ENCODE peak calls at places on chromosome 6, in four cellular contexts. G is GM23248, N is kidney epithelial cell, H is HCT116. R is an unnamed sample. For H3K27me3, the result is how much of the 10 kb centered on the place peaks cover.

GRCh38 chr6:167839755-167840154 is 13.0 kb downstream of the AFDN start:
- DNase-seq in N (no peak), H (no peak), G (no peak), R (no peak)

GRCh38 chr6:135145509-135145865 is 35.6 kb upstream of the MYB start:
- DNase-seq in G (peak), H (no peak), N (no peak), R (no peak)

GRCh38 chr6:13428528-13429405 is 58.6 kb downstream of the GFOD1 start:
- DNase-seq in G (no peak), H (no peak), N (no peak), R (no peak)

GRCh38 chr6:126040826-126041225 is 54.5 kb downstream of the TRMT11 start:
- DNase-seq in G (peak), N (peak), H (no peak), R (no peak)

GRCh38 chr6:35581633-35582032 is 68.9 kb upstream of the TULP1 start:
- DNase-seq in N (no peak), G (no peak), H (no peak), R (no peak)

GRCh38 chr6:53065266-53066058 is at the start of gene FBXO9:
- DNase-seq in H (no peak), G (peak), N (no peak), R (peak)

GRCh38 chr6:32081168-32081624 is 27.9 kb downstream of the TNXB start:
- DNase-seq in H (no peak), N (no peak), G (peak), R (peak)

GRCh38 chr6:26604797-26605196 is 8.0 kb downstream of the ABT1 start:
- DNase-seq in N (no peak), H (no peak), G (no peak), R (no peak)

DNA sequence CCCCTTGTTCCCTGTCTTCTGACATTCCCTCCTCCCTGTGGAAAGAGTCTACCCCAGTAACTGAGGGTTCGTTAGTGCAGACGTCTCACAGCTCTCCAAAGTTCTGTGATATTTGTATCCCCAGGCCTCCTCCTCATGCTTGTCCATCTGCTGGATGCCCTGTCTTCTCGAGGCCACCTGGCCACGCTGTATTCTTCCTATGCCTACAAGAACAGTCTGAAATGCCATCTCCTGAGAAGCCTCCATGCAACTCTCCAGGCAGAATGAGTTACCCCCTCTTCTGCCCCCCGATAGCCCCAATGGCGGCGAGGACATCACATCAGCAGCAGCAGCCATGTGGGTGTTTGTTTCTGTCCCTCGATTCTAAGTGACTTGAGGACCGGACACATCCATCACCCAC is 9.3 kb downstream of the ULBP2 start:
- DNase-seq in N (no peak), H (no peak), G (no peak), R (no peak)
- H3K27me3 ChIP-seq in N (under half), H (under half), G (under half), R (under half)

DNA sequence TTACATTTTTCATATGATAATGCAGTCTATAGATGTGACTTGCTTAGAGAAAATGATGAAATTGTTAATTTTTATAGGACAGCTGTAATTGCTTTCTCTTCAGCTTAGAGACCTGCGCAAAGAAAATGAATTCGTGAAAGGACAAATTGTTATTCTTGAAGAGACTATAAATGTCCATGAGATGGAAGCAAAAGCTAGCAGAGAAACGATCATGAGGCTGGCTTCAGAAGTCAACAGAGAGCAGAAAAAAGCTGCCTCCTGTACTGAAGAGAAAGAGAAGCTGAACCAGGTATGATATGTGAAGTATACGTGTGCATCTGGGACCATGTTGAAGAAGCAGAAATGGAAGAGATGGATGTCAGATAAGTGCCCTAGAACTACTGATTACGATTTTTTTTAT is 54.4 kb downstream of the CCDC170 start:
- DNase-seq in G (no peak), N (no peak), H (no peak), R (no peak)
- H3K27me3 ChIP-seq in G (under half), N (under half), H (under half), R (under half)

DNA sequence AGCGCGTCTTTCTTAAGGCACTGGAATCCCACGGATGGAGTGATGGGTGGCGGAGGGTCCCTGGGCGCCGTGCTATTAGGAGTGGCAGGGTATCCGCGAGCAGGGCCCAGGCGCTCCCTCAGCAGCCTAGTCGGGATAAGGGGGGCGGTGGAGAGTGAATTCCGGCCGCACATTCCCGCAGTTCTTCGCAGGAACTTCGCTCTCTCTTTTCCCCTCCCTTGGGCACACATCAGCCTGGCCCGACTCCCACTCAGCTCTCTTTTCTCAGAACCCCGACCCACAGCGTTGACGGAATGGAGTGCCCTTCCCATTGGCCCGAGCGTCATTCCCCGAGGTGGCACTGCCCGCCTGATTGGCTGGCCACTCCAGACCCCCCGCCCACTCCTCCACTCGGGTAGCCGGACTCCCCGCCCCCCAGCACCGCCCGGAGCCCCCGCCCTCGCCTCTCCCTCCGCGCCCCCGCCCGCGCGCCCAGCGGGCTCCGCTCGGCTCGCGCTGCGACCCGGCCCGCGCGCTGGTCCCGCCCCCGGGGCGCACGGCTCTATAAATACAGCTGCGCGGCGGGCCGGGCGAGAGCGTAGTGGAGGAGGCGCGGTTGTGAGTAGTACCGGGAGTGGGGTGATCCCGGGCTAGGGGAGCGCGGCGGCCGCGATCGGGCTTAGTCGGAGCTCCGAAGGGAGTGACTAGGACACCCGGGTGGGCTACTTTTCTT is at the start of gene ID4:
- DNase-seq in G (peak), H (no peak), N (peak), R (peak)
- H3K27me3 ChIP-seq in G (under half), H (under half), N (under half), R (under half)

GRCh38 chr6:105759015-105759414 is 327.1 kb upstream of the PRDM1 start:
- DNase-seq in G (no peak), H (no peak), N (no peak), R (no peak)
- H3K27me3 ChIP-seq in G (under half), H (under half), N (under half), R (under half)

DNA sequence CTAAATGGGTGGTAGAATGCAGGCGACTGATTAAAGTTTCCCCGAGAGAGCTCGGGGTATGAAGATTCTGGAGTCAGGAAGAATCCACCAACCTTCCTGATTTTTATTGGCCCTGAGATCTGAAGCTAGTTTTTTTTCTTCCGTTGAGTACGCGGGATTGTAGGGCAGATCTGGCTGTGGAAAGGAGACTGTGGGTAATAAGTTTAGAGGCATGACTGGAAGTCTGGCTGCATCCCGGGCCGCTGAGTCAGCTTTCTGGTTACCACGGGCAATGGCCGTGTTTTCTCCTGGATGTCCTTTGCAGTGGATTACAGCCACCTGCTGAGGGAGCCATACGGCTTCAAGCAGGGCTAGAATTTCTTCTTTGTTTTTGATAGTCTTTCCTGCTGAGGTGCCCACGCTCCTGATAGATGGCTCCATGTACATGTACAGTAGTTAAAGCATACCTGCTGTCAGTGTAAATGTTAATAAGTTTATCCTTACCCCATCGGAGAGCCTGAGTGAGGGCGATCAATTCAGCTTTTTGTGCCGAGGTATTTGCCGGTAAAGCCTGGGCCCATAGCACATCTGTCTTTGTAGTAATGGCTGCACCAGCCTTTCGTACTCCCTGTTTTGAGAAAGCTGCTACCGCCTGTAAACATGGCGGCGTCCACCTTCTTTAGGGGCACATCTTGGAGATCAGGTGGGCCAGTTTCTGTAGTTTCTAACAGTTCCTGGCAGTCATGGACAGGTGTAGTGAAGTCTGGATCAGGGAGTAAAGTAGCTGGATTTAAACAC is 154.0 kb downstream of the TRIM27 start:
- DNase-seq in G (peak), H (no peak), N (peak), R (no peak)
- H3K27me3 ChIP-seq in G (half or more), H (under half), N (half or more), R (half or more)

GRCh38 chr6:155123520-155123919 is 128.4 kb downstream of the TIAM2 start:
- DNase-seq in H (no peak), G (no peak), N (no peak), R (no peak)
- H3K27me3 ChIP-seq in H (under half), G (under half), N (under half), R (under half)

GRCh38 chr6:100446115-100446921 is 18.4 kb downstream of the SIM1 start:
- DNase-seq in H (no peak), N (no peak), G (no peak), R (no peak)

GRCh38 chr6:100445512-100445911 is 19.2 kb downstream of the SIM1 start:
- DNase-seq in N (no peak), G (no peak), H (no peak), R (no peak)

GRCh38 chr6:100447900-100448700 is 16.6 kb downstream of the SIM1 start:
- DNase-seq in H (no peak), G (no peak), N (no peak), R (no peak)

GRCh38 chr6:100449239-100449691 is 15.5 kb downstream of the SIM1 start:
- DNase-seq in N (no peak), G (no peak), H (no peak), R (no peak)

GRCh38 chr6:100446922-100447899 is 17.5 kb downstream of the SIM1 start:
- DNase-seq in G (no peak), N (no peak), H (no peak), R (no peak)
- H3K27me3 ChIP-seq in G (under half), N (under half), H (under half), R (half or more)

DNA sequence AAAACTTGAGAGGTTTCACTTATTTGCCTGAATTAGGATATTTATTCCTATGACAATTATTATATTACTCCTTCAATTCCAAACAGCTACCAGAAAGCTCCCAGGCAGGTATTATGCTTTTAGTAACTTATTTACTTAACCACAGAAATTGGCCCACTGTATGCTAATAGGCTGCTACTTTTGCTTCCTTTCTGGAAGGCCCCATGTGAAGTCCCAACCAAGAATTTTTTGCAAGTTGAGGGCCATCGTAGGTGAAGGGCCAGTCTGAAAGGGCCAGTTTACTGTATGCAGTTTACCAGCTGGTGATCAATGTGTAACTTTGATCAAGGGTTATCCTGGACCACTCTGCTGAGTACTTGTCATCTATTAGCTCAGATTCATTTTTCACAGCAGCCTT is 45.0 kb downstream of the EDN1 start:
- DNase-seq in N (no peak), H (no peak), G (no peak), R (no peak)
- H3K27me3 ChIP-seq in N (under half), H (under half), G (under half), R (under half)

GRCh38 chr6:19691465-19692167 is 145.6 kb upstream of the ID4 start:
- DNase-seq in G (peak), N (no peak), H (no peak), R (peak)

GRCh38 chr6:19692506-19693298 is 144.5 kb upstream of the ID4 start:
- DNase-seq in N (no peak), G (no peak), H (no peak), R (no peak)

GRCh38 chr6:19694697-19695096 is 142.5 kb upstream of the ID4 start:
- DNase-seq in N (no peak), H (no peak), G (no peak), R (no peak)

DNA sequence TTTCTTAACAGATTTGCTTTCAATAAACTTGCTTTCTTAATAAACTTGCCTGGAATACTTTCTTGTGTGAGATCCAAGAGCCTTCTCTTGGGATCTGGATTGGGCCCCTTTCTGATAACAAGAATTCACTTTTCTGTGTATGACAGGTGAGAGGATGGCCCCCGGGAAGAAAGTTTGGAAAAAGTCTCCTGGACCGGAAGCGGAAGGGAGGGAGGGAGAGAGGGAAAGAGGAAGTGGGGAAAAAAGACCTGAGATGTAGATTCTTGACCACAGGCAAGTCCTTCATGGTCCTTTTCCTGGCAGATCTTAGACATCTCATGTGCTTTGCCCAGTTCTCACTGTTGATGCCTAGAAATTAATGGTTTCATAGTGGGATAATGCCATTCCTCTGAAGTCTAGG is 146.5 kb upstream of the ID4 start:
- DNase-seq in G (no peak), N (no peak), H (no peak), R (no peak)
- H3K27me3 ChIP-seq in G (under half), N (under half), H (under half), R (under half)

R was measured in SK-N-SH.